ENCODE peak calls at places on chromosomes 2 and 18, in five cellular contexts. I, V, T, E and B are unnamed samples. For H3K4me1 and H3K27me3, the result is how much of the 10 kb centered on the place peaks cover.

GRCh38 chr2:212549463-212549862 is 10.9 kb upstream of the ERBB4 start:
- DNase-seq in I (no peak), V (no peak), T (no peak), E (no peak), B (no peak)

GRCh38 chr2:24478243-24478642 is 12.8 kb upstream of the NCOA1 start:
- DNase-seq in I (no peak), V (no peak), T (no peak), E (no peak), B (no peak)

GRCh38 chr2:144524190-144524957 is 4.5 kb upstream of the ZEB2 start:
- DNase-seq in I (no peak), V (no peak), T (no peak), E (no peak), B (no peak)

GRCh38 chr2:231425811-231426703 is 30.5 kb downstream of the B3GNT7 start:
- DNase-seq in I (peak), V (no peak), T (no peak), E (no peak), B (peak)

GRCh38 chr18:60984496-60984895 is 348.7 kb upstream of the CDH20 start:
- DNase-seq in I (no peak), V (no peak), T (no peak), E (no peak), B (no peak)

GRCh38 chr18:46683252-46683651 is 26.2 kb upstream of the LOXHD1 start:
- DNase-seq in I (no peak), V (no peak), T (no peak), E (no peak), B (no peak)

GRCh38 chr2:223758131-223758840 is 79.1 kb downstream of the AP1S3 start:
- DNase-seq in I (no peak), V (no peak), T (no peak), E (no peak), B (no peak)

GRCh38 chr2:224334083-224334482 is 67.8 kb downstream of the FAM124B start:
- DNase-seq in I (no peak), V (no peak), T (no peak), E (no peak), B (no peak)

GRCh38 chr2:4964579-4964978 is 727.6 kb upstream of the SOX11 start:
- DNase-seq in I (no peak), V (no peak), T (no peak), E (no peak), B (no peak)

GRCh38 chr18:11751305-11752115 is 62.4 kb downstream of the GNAL start:
- DNase-seq in I (no peak), V (no peak), T (no peak), E (no peak), B (no peak)

GRCh38 chr18:36256094-36256493 is 41.4 kb upstream of the FHOD3 start:
- DNase-seq in I (no peak), V (no peak), T (no peak), E (no peak), B (no peak)

GRCh38 chr18:22168360-22168921 is 948 bp upstream of the GATA6 start:
- DNase-seq in I (no peak), V (no peak), T (no peak), E (no peak), B (no peak)

GRCh38 chr18:40534748-40535147 is 1420.3 kb upstream of the PIK3C3 start:
- DNase-seq in I (no peak), V (no peak), T (no peak), E (no peak), B (no peak)

GRCh38 chr18:64974378-64975125 is 776.3 kb upstream of the CDH7 start:
- DNase-seq in I (no peak), V (no peak), T (no peak), E (no peak), B (no peak)

GRCh38 chr18:47730795-47731194 is 199.7 kb downstream of the SMAD2 start:
- DNase-seq in I (no peak), V (no peak), T (no peak), E (no peak), B (no peak)

GRCh38 chr2:30238143-30238800 is 6.9 kb downstream of the LBH start:
- DNase-seq in I (peak), V (no peak), T (no peak), E (no peak), B (no peak)

GRCh38 chr2:40033781-40034180 is 254.7 kb upstream of the THUMPD2 start:
- DNase-seq in I (no peak), V (no peak), T (no peak), E (no peak), B (no peak)

GRCh38 chr2:237487496-237487895 is 445 bp downstream of the MLPH start:
- DNase-seq in I (no peak), V (no peak), T (no peak), E (no peak), B (no peak)

GRCh38 chr2:220228310-220229006 is 601.0 kb downstream of the SLC4A3 start:
- DNase-seq in I (no peak), V (no peak), T (peak), E (no peak), B (no peak)

GRCh38 chr2:216936954-216937357 is 77.1 kb upstream of the TNP1 start:
- DNase-seq in I (no peak), V (no peak), T (no peak), E (no peak), B (no peak)

GRCh38 chr2:168703926-168704325 is 98.5 kb upstream of the NOSTRIN start:
- DNase-seq in I (no peak), V (no peak), T (no peak), E (no peak), B (no peak)

GRCh38 chr18:78557371-78557770 is 422.2 kb upstream of the SALL3 start:
- DNase-seq in I (no peak), V (no peak), T (no peak), E (no peak), B (no peak)

GRCh38 chr2:44972771-44973535 is 31.5 kb downstream of the SIX3 start:
- DNase-seq in I (no peak), V (no peak), T (no peak), E (no peak), B (no peak)

DNA sequence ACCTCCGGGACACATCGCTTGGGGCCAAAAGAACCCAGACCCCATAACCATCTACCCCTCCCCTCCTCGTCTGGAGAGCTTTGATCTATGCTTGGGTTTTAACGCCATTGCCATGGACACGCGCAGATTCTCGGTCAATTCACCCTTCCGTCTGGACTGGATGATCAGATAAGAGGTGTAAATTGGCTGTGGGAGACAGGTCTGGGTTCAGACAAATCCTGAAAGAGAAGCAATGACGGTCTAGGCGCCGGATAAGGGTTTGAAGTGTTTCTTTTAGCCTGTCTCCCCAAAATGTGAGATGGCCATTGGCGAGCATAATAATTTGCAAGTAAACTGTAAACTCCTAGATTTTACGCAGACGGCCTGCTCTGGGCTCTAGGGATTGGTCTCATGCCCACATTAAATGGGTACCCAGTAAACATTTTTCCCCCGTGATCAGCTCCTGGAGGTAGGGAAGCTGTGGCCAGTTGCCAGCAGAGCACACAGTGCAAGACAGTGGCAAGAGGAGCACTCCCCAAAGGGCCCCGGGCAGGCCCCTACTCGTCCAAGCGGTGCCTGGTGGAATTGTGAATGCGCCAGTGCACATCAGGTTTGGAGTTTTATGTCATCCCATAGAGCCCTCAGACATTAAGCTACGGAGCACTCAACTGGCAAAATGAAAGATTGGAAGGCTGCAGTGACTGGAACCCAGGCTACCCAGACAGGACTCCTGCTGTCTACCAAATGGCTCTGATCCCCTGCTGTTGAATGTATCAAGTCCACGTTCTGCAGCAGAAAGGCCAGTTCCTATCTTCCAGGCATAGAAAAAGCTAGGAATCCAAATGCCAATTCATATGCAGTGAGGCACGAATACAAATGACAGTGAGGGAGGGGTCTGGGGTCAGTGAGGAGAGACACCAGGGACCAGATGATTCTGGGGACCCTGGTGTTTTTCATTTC is 5.0 kb downstream of the NRP2 start:
- DNase-seq in I (no peak), V (no peak), T (no peak), E (no peak), B (no peak)
- H3K4me3 ChIP-seq in I (no peak), V (peak), T (no peak), E (peak), B (no peak)

DNA sequence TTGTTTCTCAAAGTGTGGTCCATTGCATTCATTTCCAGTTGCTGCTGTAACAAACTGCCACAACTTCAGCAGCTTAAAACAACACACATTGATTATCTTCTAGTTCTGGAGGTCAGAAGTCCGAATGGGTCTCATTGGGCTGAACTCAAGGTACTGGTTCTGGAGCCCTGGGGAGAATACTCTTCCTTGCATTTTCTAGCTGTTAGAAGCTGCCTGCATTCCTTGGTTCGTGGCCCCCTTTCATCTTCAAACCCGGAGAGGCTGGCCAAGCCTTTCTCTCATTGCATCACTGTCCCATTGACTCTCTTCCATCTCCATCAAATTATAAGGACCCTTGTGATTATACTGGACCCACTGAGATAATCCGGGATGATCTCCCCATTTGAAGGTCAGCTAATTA is 98.1 kb downstream of the SPATS2L start:
- DNase-seq in I (no peak), V (no peak), T (no peak), E (no peak), B (no peak)
- H3K4me1 ChIP-seq in I (under half), V (under half), T (half or more), E (under half), B (under half)

GRCh38 chr18:13517369-13517768 is 209.0 kb downstream of the FAM210A start:
- DNase-seq in I (no peak), V (no peak), T (no peak), E (no peak), B (no peak)
- H3K27me3 ChIP-seq in I (under half), V (under half), T (under half), E (under half), B (under half)

GRCh38 chr18:57426187-57426586 is 9.0 kb upstream of the ONECUT2 start:
- DNase-seq in I (no peak), V (no peak), T (no peak), E (no peak), B (no peak)

GRCh38 chr18:57429607-57430165 is 5.5 kb upstream of the ONECUT2 start:
- DNase-seq in I (no peak), V (no peak), T (no peak), E (no peak), B (no peak)

GRCh38 chr18:57428221-57429150 is 6.7 kb upstream of the ONECUT2 start:
- DNase-seq in I (no peak), V (no peak), T (no peak), E (no peak), B (no peak)

GRCh38 chr18:57425096-57425495 is 10.1 kb upstream of the ONECUT2 start:
- DNase-seq in I (no peak), V (no peak), T (no peak), E (no peak), B (no peak)

GRCh38 chr18:57427429-57428181 is 7.6 kb upstream of the ONECUT2 start:
- DNase-seq in I (no peak), V (no peak), T (no peak), E (no peak), B (no peak)
- H3K4me3 ChIP-seq in I (no peak), V (peak), T (no peak), E (peak), B (no peak)

GRCh38 chr2:159716857-159717256 is 4.6 kb downstream of the MARCHF7 start:
- DNase-seq in I (no peak), V (no peak), T (no peak), E (no peak), B (no peak)
- H3K4me1 ChIP-seq in I (half or more), V (half or more), T (under half), E (under half), B (under half)

GRCh38 chr2:20217041-20217970 is 7.6 kb downstream of the SDC1 start:
- DNase-seq in I (no peak), V (no peak), T (no peak), E (no peak), B (no peak)

GRCh38 chr2:20214566-20215182 is 10.3 kb downstream of the SDC1 start:
- DNase-seq in I (no peak), V (no peak), T (no peak), E (no peak), B (no peak)

GRCh38 chr2:20218331-20219320 is 6.3 kb downstream of the SDC1 start:
- DNase-seq in I (no peak), V (no peak), T (no peak), E (no peak), B (no peak)

GRCh38 chr2:20215183-20216040 is 9.5 kb downstream of the SDC1 start:
- DNase-seq in I (no peak), V (no peak), T (no peak), E (no peak), B (no peak)

DNA sequence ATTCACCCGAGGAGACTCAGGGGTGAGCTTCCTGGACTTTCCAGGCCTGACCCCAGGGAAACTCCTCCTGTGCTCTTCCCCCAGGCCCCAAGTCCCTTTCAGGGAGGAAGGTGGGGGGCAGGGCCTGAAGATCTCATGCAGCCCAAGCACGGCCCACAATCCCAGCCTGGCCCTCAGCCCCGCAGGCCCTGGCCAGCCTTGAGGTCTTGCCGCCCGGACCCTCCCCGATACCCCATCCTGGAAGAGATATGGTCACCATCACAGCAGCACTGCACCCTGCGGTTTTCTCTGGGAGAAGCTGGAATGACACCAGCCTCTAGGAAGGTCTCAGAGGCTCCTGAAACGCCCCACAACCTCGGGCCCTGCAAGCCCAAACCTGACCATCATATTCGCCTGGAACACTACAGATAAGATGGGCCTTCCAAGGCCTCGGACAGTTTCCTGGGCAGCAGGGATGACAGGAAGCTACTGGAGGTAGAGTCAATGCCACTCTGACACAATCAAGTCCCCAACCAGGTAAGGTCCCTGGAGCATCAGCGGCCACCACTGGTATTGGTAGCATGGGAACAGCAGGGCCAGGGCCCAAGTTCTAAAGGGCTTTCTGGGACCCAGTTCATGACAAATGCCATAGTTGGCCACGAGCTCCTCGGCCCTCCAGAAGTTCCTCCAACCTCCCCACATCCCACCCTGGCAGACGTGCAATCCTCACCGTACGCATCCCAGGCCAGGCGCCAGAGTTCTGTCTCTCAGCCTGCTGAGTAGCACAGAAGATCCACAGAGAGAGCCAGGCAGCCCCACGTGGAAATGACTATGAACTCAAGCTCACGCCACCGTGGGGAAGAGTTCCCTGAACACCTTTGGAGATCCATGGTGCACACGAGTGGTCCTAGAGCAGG is 8.6 kb downstream of the SDC1 start:
- DNase-seq in I (no peak), V (no peak), T (no peak), E (no peak), B (no peak)
- H3K27me3 ChIP-seq in I (under half), V (under half), T (under half), E (under half), B (under half)

GRCh38 chr18:9062418-9062751 is 40.1 kb upstream of the NDUFV2 start:
- DNase-seq in I (no peak), V (no peak), T (no peak), E (no peak), B (no peak)
- H3K4me3 ChIP-seq in I (no peak), V (no peak), T (no peak), E (no peak), B (no peak)

GRCh38 chr2:25700221-25700660 is 26.9 kb upstream of the DTNB start:
- DNase-seq in I (no peak), V (no peak), T (peak), E (no peak), B (no peak)
- H3K4me1 ChIP-seq in I (under half), V (under half), T (under half), E (under half), B (under half)